ENCODE peak calls at places on chromosomes 3 and 15, in eight cellular contexts. Z, R, V, M, A, H, K and T are unnamed samples.

GRCh38 chr3:53182759-53183355 is 21.8 kb downstream of the PRKCD start:
- DNase-seq in Z (no peak), R (no peak), V (no peak), M (no peak), A (no peak), H (no peak), K (no peak), T (no peak)

GRCh38 chr3:4802903-4803302 is 176.3 kb upstream of the BHLHE40 start:
- DNase-seq in Z (no peak), R (no peak), V (no peak), M (no peak), A (no peak), H (no peak), K (no peak), T (no peak)

GRCh38 chr3:37620071-37620635 is 241.5 kb upstream of the CTDSPL start:
- DNase-seq in Z (no peak), R (no peak), V (no peak), M (peak), A (no peak), H (no peak), K (no peak), T (no peak)

GRCh38 chr3:38586546-38587520 is 62.7 kb downstream of the SCN5A start:
- DNase-seq in Z (no peak), R (no peak), V (no peak), M (no peak), A (no peak), H (peak), K (no peak), T (no peak)

GRCh38 chr3:149596136-149596770 is 61.6 kb downstream of the WWTR1 start:
- DNase-seq in Z (no peak), R (peak), V (no peak), M (no peak), A (no peak), H (no peak), K (no peak), T (no peak)

GRCh38 chr3:31124368-31124767 is 229.9 kb upstream of the GADL1 start:
- DNase-seq in Z (no peak), R (no peak), V (no peak), M (no peak), A (no peak), H (no peak), K (no peak), T (no peak)

GRCh38 chr15:65376767-65377104 is 1.1 kb downstream of the IGDCC3 start:
- DNase-seq in Z (no peak), R (no peak), V (no peak), M (no peak), A (no peak), H (no peak), K (peak), T (peak)

GRCh38 chr3:112746675-112747276 is 99.9 kb downstream of the CD200R1L start:
- DNase-seq in Z (no peak), R (peak), V (no peak), M (no peak), A (peak), H (no peak), K (peak), T (peak)